ENCODE peak calls at places on chromosomes 3 and 15, in four cellular contexts. D is A549; A is fibroblast of lung; E is activated CD8-positive, alpha-beta memory T cell treated with anti-CD3 and anti-CD28 coated beads, Interleukin-2, amount 50 U/mL, for 48 hours. X is an unnamed sample.

GRCh38 chr3:183698760-183699159 is 1.2 kb downstream of the YEATS2 start:
- DNase-seq in D (no peak), A (peak), E (no peak), X (no peak)

GRCh38 chr3:188680189-188680588 is 491.6 kb upstream of the TPRG1 start:
- DNase-seq in D (no peak), A (peak), E (no peak), X (no peak)

GRCh38 chr3:59245879-59246501 is 196.2 kb upstream of the CFAP20DC start:
- DNase-seq in D (no peak), A (peak), E (no peak), X (no peak)

GRCh38 chr3:116896116-116896515 is 186.5 kb downstream of the TUSC7 start:
- DNase-seq in D (no peak), A (no peak), E (no peak), X (no peak)

GRCh38 chr15:31037731-31038477 is 46.5 kb upstream of the MTMR10 start:
- DNase-seq in D (no peak), A (no peak), E (no peak), X (no peak)

GRCh38 chr3:99637381-99638111 is 848 bp upstream of the COL8A1 start:
- DNase-seq in D (no peak), A (peak), E (no peak), X (no peak)

GRCh38 chr3:171122212-171122611 is 95.7 kb upstream of the SLC2A2 start:
- DNase-seq in D (no peak), A (no peak), E (no peak), X (no peak)

GRCh38 chr15:100930306-100930848 is 11.2 kb downstream of the LRRK1 start:
- DNase-seq in D (no peak), A (no peak), E (no peak), X (no peak)

GRCh38 chr15:70775160-70775559 is 11.8 kb upstream of the UACA start:
- DNase-seq in D (peak), A (peak), E (no peak), X (no peak)

GRCh38 chr15:34815836-34816235 is 20.5 kb upstream of the ACTC1 start:
- DNase-seq in D (no peak), A (no peak), E (no peak), X (no peak)

GRCh38 chr3:129254536-129255230 is 5.3 kb downstream of the COPG1 start:
- DNase-seq in D (no peak), A (no peak), E (no peak), X (no peak)

GRCh38 chr3:50563867-50564266 is 3.7 kb downstream of the C3orf18 start:
- DNase-seq in D (no peak), A (no peak), E (no peak), X (no peak)

X was measured in NCI-H1048.